ENCODE peak calls at places on chromosomes 7 and 10, in eight cellular contexts. B, Q, F, A, D, K, Y and M are unnamed samples.

GRCh38 chr7:106029941-106030340 is 66.9 kb downstream of the CDHR3 start:
- DNase-seq in B (no peak), Y (no peak), F (no peak), A (no peak), K (no peak), D (no peak), Q (no peak), M (no peak)

GRCh38 chr10:113475381-113475807 is 77.5 kb upstream of the HABP2 start:
- DNase-seq in B (no peak), Y (no peak), K (no peak), Q (no peak), D (no peak), F (no peak), A (no peak), M (no peak)

GRCh38 chr10:33273295-33274002 is 61.0 kb downstream of the NRP1 start:
- DNase-seq in Y (peak), A (no peak), B (no peak), Q (peak), F (no peak), K (peak), D (peak), M (no peak)

GRCh38 chr10:12448729-12449391 is 99.5 kb downstream of the CAMK1D start:
- DNase-seq in B (peak), F (peak), Y (no peak), D (peak), K (peak), A (peak), Q (no peak), M (peak)

GRCh38 chr10:99172130-99172738 is 63.4 kb downstream of the HPSE2 start:
- DNase-seq in F (no peak), B (peak), Q (peak), K (peak), Y (peak), A (no peak), D (peak), M (no peak)

GRCh38 chr10:69684020-69684980 is 54.3 kb downstream of the FAM241B start:
- DNase-seq in B (no peak), A (no peak), F (no peak), K (no peak), D (peak), Y (peak), Q (peak), M (no peak)

GRCh38 chr7:140621326-140622035 is 19.1 kb downstream of the DENND2A start:
- DNase-seq in B (no peak), Y (no peak), Q (no peak), D (no peak), F (no peak), A (peak), K (no peak), M (no peak)

GRCh38 chr10:52814506-52814905 is 41.9 kb upstream of the MBL2 start:
- DNase-seq in Q (no peak), A (no peak), Y (no peak), K (no peak), B (no peak), D (no peak), F (no peak), M (no peak)

GRCh38 chr10:31896972-31897384 is 31.7 kb downstream of the ARHGAP12 start:
- DNase-seq in D (peak), A (no peak), Y (no peak), K (no peak), B (peak), F (no peak), Q (no peak), M (no peak)

GRCh38 chr7:117132385-117133120 is 179.3 kb downstream of the ST7 start:
- DNase-seq in A (no peak), F (no peak), Y (no peak), D (peak), Q (no peak), B (peak), K (no peak), M (no peak)

GRCh38 chr7:38753347-38753746 is 122.2 kb upstream of the AMPH start:
- DNase-seq in D (no peak), Y (no peak), A (no peak), Q (no peak), K (no peak), B (no peak), F (no peak), M (no peak)

GRCh38 chr10:70693619-70694286 is 21.4 kb downstream of the ADAMTS14 start:
- DNase-seq in B (no peak), Y (peak), F (no peak), Q (no peak), D (no peak), K (no peak), A (no peak), M (no peak)

GRCh38 chr10:118310822-118311221 is 31.3 kb downstream of the FAM204A start:
- DNase-seq in K (no peak), A (no peak), Q (no peak), F (no peak), B (no peak), D (no peak), Y (no peak), M (no peak)

GRCh38 chr7:147513451-147513850 is 1077.1 kb upstream of the C7orf33 start:
- DNase-seq in Y (no peak), A (no peak), D (no peak), B (no peak), F (no peak), K (no peak), Q (no peak), M (no peak)

GRCh38 chr7:50362712-50363282 is 58.3 kb downstream of the IKZF1 start:
- DNase-seq in B (no peak), F (no peak), Y (no peak), A (peak), Q (no peak), K (no peak), D (no peak), M (no peak)

GRCh38 chr7:66522518-66522917 is 106.2 kb upstream of the KCTD7 start:
- DNase-seq in D (no peak), K (no peak), F (no peak), Y (peak), B (no peak), A (peak), Q (no peak), M (no peak)

GRCh38 chr7:146054909-146055308 is 61.7 kb upstream of the CNTNAP2 start:
- DNase-seq in K (no peak), F (no peak), B (no peak), Q (no peak), A (no peak), Y (no peak), D (no peak), M (no peak)

GRCh38 chr7:105309235-105310156 is 79.2 kb downstream of the SRPK2 start:
- DNase-seq in K (no peak), D (no peak), F (no peak), Y (no peak), B (no peak), A (no peak), Q (no peak), M (no peak)

GRCh38 chr7:2029936-2030335 is 202.8 kb downstream of the MAD1L1 start:
- DNase-seq in Y (peak), A (peak), Q (no peak), F (no peak), K (no peak), D (no peak), B (no peak), M (no peak)

GRCh38 chr10:84196941-84197340 is 2.6 kb downstream of the CDHR1 start:
- DNase-seq in Q (no peak), K (no peak), B (no peak), A (peak), D (no peak), F (no peak), Y (no peak), M (no peak)

GRCh38 chr10:84197643-84198042 is 3.3 kb downstream of the CDHR1 start:
- DNase-seq in F (no peak), K (no peak), Q (no peak), Y (no peak), B (no peak), A (peak), D (no peak), M (no peak)

GRCh38 chr10:84195044-84195830 is 900 bp downstream of the CDHR1 start:
- DNase-seq in Y (peak), D (no peak), B (no peak), A (peak), Q (no peak), F (no peak), K (no peak), M (no peak)

GRCh38 chr10:84194424-84195043 is at the start of gene CDHR1:
- DNase-seq in Y (peak), F (peak), B (no peak), D (no peak), A (peak), Q (no peak), K (no peak), M (peak)

DNA sequence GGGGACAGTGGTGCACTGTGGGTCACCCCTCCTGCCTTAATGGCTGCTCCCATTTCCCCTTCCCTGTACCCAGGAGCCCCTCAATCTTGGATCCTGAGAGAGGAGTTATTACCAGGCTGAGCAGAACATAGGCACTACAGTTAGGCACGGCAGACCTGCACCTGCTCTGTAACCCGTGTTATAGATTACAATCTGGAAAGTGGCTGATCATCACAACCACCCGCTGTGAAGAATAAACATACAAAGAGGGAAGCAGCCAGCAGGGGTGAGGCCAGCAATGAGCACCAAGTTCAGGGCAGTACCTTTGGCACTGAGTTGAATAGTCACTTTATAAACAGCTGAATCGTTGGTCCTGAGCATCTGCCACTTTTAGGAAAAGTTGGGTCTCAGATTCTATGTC is 1.7 kb downstream of the CDHR1 start:
- DNase-seq in D (no peak), Y (no peak), Q (peak), F (no peak), A (no peak), B (no peak), K (no peak), M (no peak)
- TF ChIP-seq POLR2AphosphoS5 in D (no peak), Y (no peak), Q (no peak), F (no peak), A (no peak), B (no peak), K (no peak), M (no peak)

GRCh38 chr7:24050991-24051529 is 232.9 kb upstream of the NPY start:
- DNase-seq in B (no peak), F (no peak), Y (peak), K (no peak), Q (no peak), D (no peak), A (no peak), M (no peak)

GRCh38 chr7:24052572-24053223 is 231.3 kb upstream of the NPY start:
- DNase-seq in A (no peak), Q (no peak), Y (no peak), D (no peak), K (peak), F (no peak), B (peak), M (no peak)

GRCh38 chr7:24054231-24054630 is 229.8 kb upstream of the NPY start:
- DNase-seq in Q (no peak), D (no peak), K (no peak), A (no peak), B (no peak), F (no peak), Y (no peak), M (no peak)

GRCh38 chr7:24051651-24052050 is 232.3 kb upstream of the NPY start:
- DNase-seq in D (no peak), A (no peak), K (no peak), B (no peak), F (no peak), Y (no peak), Q (no peak), M (no peak)

GRCh38 chr7:24049296-24049695 is 234.7 kb upstream of the NPY start:
- DNase-seq in F (no peak), Y (no peak), A (no peak), B (no peak), D (no peak), K (no peak), Q (no peak), M (no peak)
- TF ChIP-seq POLR2AphosphoS5 in F (no peak), Y (no peak), A (no peak), B (no peak), D (no peak), K (no peak), Q (no peak), M (no peak)

GRCh38 chr7:134347567-134347966 is 30.8 kb upstream of the SLC35B4 start:
- DNase-seq in B (no peak), A (no peak), D (no peak), F (no peak), Q (no peak), K (no peak), Y (no peak), M (no peak)

GRCh38 chr7:134355004-134355525 is 38.3 kb upstream of the SLC35B4 start:
- DNase-seq in K (no peak), F (no peak), Q (no peak), Y (no peak), D (no peak), B (no peak), A (no peak), M (no peak)

GRCh38 chr7:134353411-134353810 is 36.7 kb upstream of the SLC35B4 start:
- DNase-seq in Q (no peak), A (no peak), D (no peak), B (no peak), Y (no peak), F (no peak), K (no peak), M (no peak)

GRCh38 chr7:134351424-134351823 is 34.7 kb upstream of the SLC35B4 start:
- DNase-seq in D (no peak), A (no peak), B (no peak), Q (no peak), F (no peak), Y (no peak), K (no peak), M (no peak)

DNA sequence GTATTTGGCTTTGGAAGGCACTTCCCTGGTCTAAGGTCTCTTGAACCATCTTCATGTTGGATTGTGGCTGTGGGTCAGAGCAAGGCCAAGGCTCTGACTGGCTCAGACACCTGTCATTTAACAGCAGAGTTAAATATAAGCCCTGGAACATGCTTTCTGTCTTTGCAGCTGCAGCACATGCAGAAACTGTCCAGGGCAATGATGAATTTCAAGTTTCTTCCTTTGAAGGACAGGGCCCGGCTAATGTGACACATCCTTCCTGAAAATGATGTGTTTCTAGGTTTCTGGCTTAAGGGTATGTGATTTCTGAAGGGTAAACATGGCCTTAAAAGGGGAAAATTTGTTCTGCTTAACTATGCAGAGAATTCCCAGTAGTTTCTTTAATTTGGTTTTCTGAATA is 34.0 kb upstream of the SLC35B4 start:
- DNase-seq in K (no peak), Q (no peak), Y (no peak), A (no peak), D (no peak), F (no peak), B (no peak), M (no peak)
- TF ChIP-seq POLR2AphosphoS5 in K (no peak), Q (no peak), Y (no peak), A (no peak), D (no peak), F (no peak), B (no peak), M (no peak)

GRCh38 chr7:73740212-73740611 is 1.6 kb upstream of the ABHD11 start:
- DNase-seq in B (no peak), Y (no peak), A (no peak), Q (no peak), F (no peak), D (no peak), K (no peak), M (no peak)

GRCh38 chr7:73742753-73743641 is 4.4 kb upstream of the ABHD11 start:
- DNase-seq in K (no peak), F (no peak), Q (peak), Y (peak), D (no peak), B (peak), A (peak), M (no peak)

GRCh38 chr7:73742338-73742752 is 3.7 kb upstream of the ABHD11 start:
- DNase-seq in A (no peak), B (no peak), D (no peak), Q (no peak), K (no peak), Y (no peak), F (no peak), M (no peak)

GRCh38 chr7:73740771-73741170 is 2.2 kb upstream of the ABHD11 start:
- DNase-seq in Y (no peak), A (no peak), Q (no peak), F (no peak), B (no peak), K (no peak), D (no peak), M (no peak)

DNA sequence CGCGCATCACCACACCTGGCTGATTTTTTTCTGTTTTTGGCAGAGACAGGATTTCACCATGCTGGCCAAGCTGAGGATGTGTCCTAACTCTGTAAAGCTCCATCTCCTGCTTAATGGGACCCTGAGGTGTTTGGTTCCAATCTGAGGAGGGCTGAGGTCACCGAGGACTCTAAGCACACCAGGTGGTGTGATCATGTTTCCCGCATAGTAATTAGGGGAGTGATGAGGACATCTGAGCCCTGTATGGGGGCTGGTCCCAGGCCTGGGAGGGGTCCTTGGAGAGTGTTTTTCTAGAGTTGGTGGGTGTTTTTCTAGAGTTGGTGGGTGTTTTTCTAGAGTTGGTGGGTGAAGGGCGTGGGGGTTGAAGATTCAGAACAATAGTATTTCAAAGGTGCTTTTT is 3.0 kb upstream of the ABHD11 start:
- DNase-seq in K (no peak), B (no peak), Y (no peak), F (no peak), Q (no peak), A (no peak), D (no peak), M (no peak)
- TF ChIP-seq POLR2AphosphoS5 in K (no peak), B (peak), Y (no peak), F (no peak), Q (no peak), A (no peak), D (no peak), M (no peak)

GRCh38 chr7:44824894-44825526 is 22.9 kb downstream of the H2AZ2 start:
- DNase-seq in A (peak), K (no peak), B (no peak), Q (no peak), Y (no peak), D (no peak), F (no peak), M (no peak)
- TF ChIP-seq POLR2AphosphoS5 in A (no peak), K (no peak), B (peak), Q (no peak), Y (no peak), D (no peak), F (peak), M (no peak)

DNA sequence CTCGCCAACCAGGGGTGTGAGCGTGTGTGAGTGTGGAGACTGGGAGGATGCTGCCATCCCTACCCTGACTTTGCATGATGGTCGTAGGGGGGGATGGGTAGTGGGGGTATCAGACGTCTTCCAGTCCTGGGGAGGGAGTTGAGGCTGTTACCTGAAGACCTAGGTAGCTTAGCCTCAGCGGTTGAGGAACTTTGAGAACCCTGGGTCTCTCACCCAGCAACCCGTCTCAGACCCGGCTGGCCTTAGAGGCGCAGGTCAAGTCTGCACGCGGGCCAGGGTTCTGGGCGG is 2.7 kb downstream of the SLC4A2 start:
- DNase-seq in B (no peak), F (no peak), Y (no peak), A (no peak), K (no peak), D (no peak), Q (no peak), M (no peak)
- TF ChIP-seq POLR2AphosphoS5 in B (peak), F (no peak), Y (no peak), A (no peak), K (peak), D (no peak), Q (no peak), M (no peak)

GRCh38 chr10:78937388-78937787 is 131.4 kb upstream of the ZMIZ1 start:
- DNase-seq in D (no peak), B (no peak), K (no peak), Q (no peak), F (no peak), A (peak), Y (no peak), M (no peak)

GRCh38 chr10:78937800-78938694 is 130.7 kb upstream of the ZMIZ1 start:
- DNase-seq in B (no peak), Q (peak), A (peak), F (no peak), D (peak), K (no peak), Y (peak), M (peak)

GRCh38 chr10:78935697-78936407 is 132.9 kb upstream of the ZMIZ1 start:
- DNase-seq in K (no peak), Y (no peak), A (peak), D (no peak), F (no peak), Q (no peak), B (no peak), M (no peak)

GRCh38 chr10:78934994-78935602 is 133.7 kb upstream of the ZMIZ1 start:
- DNase-seq in Y (no peak), Q (no peak), A (peak), B (no peak), K (no peak), F (no peak), D (no peak), M (no peak)

DNA sequence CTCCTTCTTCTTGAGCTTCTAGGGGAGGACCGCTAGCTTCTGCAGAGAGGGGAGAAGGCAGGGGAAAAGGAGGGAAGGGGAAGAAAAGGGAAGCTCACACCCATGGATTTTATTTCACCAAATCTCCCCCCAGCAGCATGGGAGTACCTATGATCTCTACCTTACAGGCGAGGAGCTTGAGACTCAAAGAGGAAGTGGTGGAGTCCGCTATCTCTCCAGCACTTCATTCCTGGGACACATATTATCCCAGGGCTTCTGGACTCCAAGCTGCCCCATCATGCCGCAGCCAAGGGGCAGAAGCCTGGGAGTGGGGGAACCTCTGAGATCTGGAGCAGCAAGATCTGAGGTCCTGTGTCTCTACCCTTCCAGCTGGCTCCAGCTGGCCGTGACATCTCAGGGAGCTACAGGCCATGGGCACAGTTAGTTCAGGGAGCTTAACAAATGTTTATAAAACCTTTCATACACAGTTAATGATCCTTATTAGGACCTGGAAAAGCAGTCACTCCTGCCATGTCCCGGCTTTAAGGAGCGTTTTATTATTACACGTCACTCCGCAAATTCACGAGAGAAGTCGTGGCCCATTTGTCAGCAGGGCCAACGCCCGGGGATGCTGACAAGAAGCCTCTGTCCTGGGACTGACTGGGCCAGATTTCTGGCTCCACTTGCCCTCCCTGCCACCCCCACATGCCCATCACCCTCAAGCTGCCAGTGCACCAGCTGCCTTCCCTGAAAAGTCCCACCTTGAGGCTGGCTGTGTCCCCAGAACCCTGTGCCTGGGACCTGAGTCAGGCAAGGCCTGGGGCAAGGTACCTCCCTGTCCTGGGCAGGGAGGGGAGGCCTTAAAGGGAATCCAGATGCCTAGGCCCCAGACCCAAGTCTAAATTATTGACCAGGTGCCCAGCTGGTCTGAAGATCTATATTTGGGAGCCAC is 132.1 kb upstream of the ZMIZ1 start:
- DNase-seq in D (no peak), Q (no peak), F (no peak), A (peak), K (no peak), B (no peak), Y (no peak), M (no peak)
- TF ChIP-seq POLR2AphosphoS5 in D (no peak), Q (no peak), F (no peak), A (no peak), K (no peak), B (no peak), Y (no peak), M (no peak)